ENCODE peak calls at places on chromosomes 16 and 17, in seven cellular contexts. M is NCI-H510A, L is GDM1, J is bronchial epithelial cell, Y is cardiac fibroblast, N is ELR, A is Right ventricle myocardium inferior. P is an unnamed sample.

GRCh38 chr16:65876200-65876498 is 490.3 kb upstream of the CDH5 start:
- DNase-seq in Y (peak), M (no peak), A (no peak), N (no peak), J (no peak), L (no peak), P (no peak)

GRCh38 chr17:73694491-73694890 is 50.2 kb upstream of the SDK2 start:
- DNase-seq in J (no peak), A (no peak), M (no peak), Y (no peak), L (no peak), N (no peak), P (no peak)

GRCh38 chr16:71609066-71609465 is 16.9 kb upstream of the MARVELD3 start:
- DNase-seq in M (no peak), J (no peak), A (no peak), Y (no peak), L (no peak), N (no peak), P (no peak)

GRCh38 chr17:13346081-13346533 is 255.6 kb downstream of the HS3ST3A1 start:
- DNase-seq in M (no peak), J (peak), Y (peak), L (no peak), A (no peak), N (peak), P (no peak)

GRCh38 chr16:53743149-53743566 is 39.2 kb downstream of the FTO start:
- DNase-seq in M (no peak), A (no peak), Y (peak), N (peak), J (peak), L (peak), P (no peak)

GRCh38 chr16:70784692-70785317 is 16.2 kb downstream of the VAC14 start:
- DNase-seq in N (no peak), L (no peak), M (no peak), J (no peak), A (no peak), Y (no peak), P (no peak)

GRCh38 chr16:1174477-1175357 is 21.8 kb downstream of the CACNA1H start:
- DNase-seq in Y (no peak), M (no peak), A (no peak), L (no peak), N (no peak), J (no peak), P (no peak)

GRCh38 chr17:79830303-79830702 is 8.9 kb downstream of the CBX4 start:
- DNase-seq in J (no peak), N (no peak), L (no peak), A (no peak), M (no peak), Y (no peak), P (no peak)